ENCODE peak calls at places on chromosomes 2 and 18, in six cellular contexts. M is stimulated activated CD4-positive, alpha-beta T cell treated with anti-CD3 and anti-CD28 coated beads, TNF-alpha, amount 100 ng/mL, for 1 hour; V is colonic mucosa; F is kidney glomerular epithelial cell; G is fibroblast of lung; N is GM04504. E is an unnamed sample.

GRCh38 chr2:15673919-15674636 is 82.4 kb downstream of the DDX1 start:
- DNase-seq in M (no peak), V (no peak), F (peak), G (peak), N (no peak), E (no peak)

GRCh38 chr2:62287895-62288589 is 92.1 kb downstream of the B3GNT2 start:
- DNase-seq in M (no peak), V (peak), F (peak), G (peak), N (no peak), E (no peak)

GRCh38 chr18:56028514-56028913 is 440.5 kb upstream of the TCF4 start:
- DNase-seq in M (no peak), V (no peak), F (no peak), G (no peak), N (peak), E (no peak)

GRCh38 chr2:121359170-121359569 is 74.2 kb upstream of the TFCP2L1 start:
- DNase-seq in M (no peak), V (no peak), F (no peak), G (no peak), N (no peak), E (no peak)

GRCh38 chr2:148674063-148675020 is 29.8 kb downstream of the EPC2 start:
- DNase-seq in M (no peak), V (peak), F (peak), G (peak), N (no peak), E (no peak)

GRCh38 chr2:21924640-21925285 is 801.0 kb downstream of the TDRD15 start:
- DNase-seq in M (no peak), V (no peak), F (no peak), G (no peak), N (no peak), E (no peak)

GRCh38 chr2:129459200-129459876 is 520.1 kb upstream of the RAB6C start:
- DNase-seq in M (no peak), V (no peak), F (no peak), G (no peak), N (no peak), E (no peak)

GRCh38 chr2:190216829-190217228 is 102.8 kb downstream of the HIBCH start:
- DNase-seq in M (no peak), V (no peak), F (no peak), G (no peak), N (no peak), E (no peak)

GRCh38 chr2:79910643-79911042 is 393.9 kb downstream of the LRRTM1 start:
- DNase-seq in M (no peak), V (no peak), F (no peak), G (no peak), N (no peak), E (no peak)

GRCh38 chr2:128069769-128070168 is 21.2 kb upstream of the UGGT1 start:
- DNase-seq in M (no peak), V (peak), F (no peak), G (peak), N (no peak), E (no peak)

GRCh38 chr2:197786010-197786877 is 1.1 kb upstream of the BOLL start:
- DNase-seq in M (no peak), V (peak), F (no peak), G (no peak), N (no peak), E (no peak)